ENCODE peak calls at places on chromosomes 2 and 18, in four cellular contexts. H is transverse colon, J is A549, P is H1. F is an unnamed sample.

GRCh38 chr2:232502901-232503791 is 15.5 kb upstream of the ECEL1 start:
- DNase-seq in P (peak; percentile 84), H (peak; percentile 14), J (peak; percentile 46), F (no peak)

GRCh38 chr2:240203031-240203841 is 62.8 kb upstream of the OTOS start:
- DNase-seq in J (no peak), P (no peak), H (no peak), F (no peak)

GRCh38 chr2:161208527-161209139 is 48.4 kb downstream of the TANK start:
- DNase-seq in P (no peak), H (no peak), J (peak; percentile 50), F (no peak)

GRCh38 chr2:27303093-27304025 is 4.9 kb downstream of the UCN start:
- DNase-seq in J (peak; percentile 80), P (peak; percentile 64), H (peak; percentile 41), F (no peak)

GRCh38 chr18:47953471-47953931 is 23.0 kb upstream of the SMAD2 start:
- DNase-seq in J (no peak), H (peak; percentile 17), P (no peak), F (no peak)

GRCh38 chr2:240912878-240913809 is 7.0 kb downstream of the CROCC2 start:
- DNase-seq in J (no peak), P (no peak), H (no peak), F (no peak)

GRCh38 chr2:128178650-128179460 is 87.9 kb downstream of the UGGT1 start:
- DNase-seq in H (peak; percentile 75), P (peak; percentile 59), J (peak; percentile 72), F (no peak)

GRCh38 chr2:150878347-150878746 is 383.3 kb downstream of the RBM43 start:
- DNase-seq in P (no peak), J (peak; percentile 17), H (no peak), F (no peak)

GRCh38 chr2:54518430-54518829 is 62.3 kb downstream of the SPTBN1 start:
- DNase-seq in P (no peak), H (no peak), J (no peak), F (no peak)

GRCh38 chr2:221817052-221817451 is 244.9 kb upstream of the EPHA4 start:
- DNase-seq in H (no peak), P (no peak), J (no peak), F (peak; percentile 60)

GRCh38 chr2:101124061-101124460 is 27.1 kb downstream of the TBC1D8 start:
- DNase-seq in J (no peak), H (no peak), P (no peak), F (no peak)

GRCh38 chr2:240869109-240869955 is 708 bp downstream of the AGXT start:
- DNase-seq in P (no peak), H (no peak), J (no peak), F (no peak)

GRCh38 chr2:26989156-26989555 is 18.7 kb downstream of the MAPRE3 start:
- DNase-seq in H (no peak), J (no peak), P (no peak), F (no peak)

GRCh38 chr2:201402651-201403573 is 45.8 kb upstream of the FLACC1 start:
- DNase-seq in H (no peak), J (no peak), P (no peak), F (no peak)

GRCh38 chr2:16351541-16351940 is 314.1 kb downstream of the CYRIA start:
- DNase-seq in H (no peak), P (no peak), J (no peak), F (no peak)

GRCh38 chr2:127054996-127055785 is 51.8 kb downstream of the BIN1 start:
- DNase-seq in J (no peak), H (no peak), P (no peak), F (no peak)

GRCh38 chr2:246489-247145 is 17.2 kb downstream of the SH3YL1 start:
- DNase-seq in J (peak; percentile 71), H (no peak), P (no peak), F (no peak)

GRCh38 chr2:233837694-233838229 is 16.6 kb downstream of the HJURP start:
- DNase-seq in J (no peak), P (peak; percentile 7), H (no peak), F (no peak)

GRCh38 chr2:231666171-231667095 is 41.9 kb upstream of the PTMA start:
- DNase-seq in H (peak; percentile 97), J (peak; percentile 97), P (peak; percentile 87), F (peak; percentile 98)

GRCh38 chr18:12304351-12305210 is 3.5 kb upstream of the TUBB6 start:
- DNase-seq in P (no peak), J (no peak), H (peak; percentile 35), F (no peak)

GRCh38 chr2:30705711-30706533 is 101.3 kb downstream of the CAPN13 start:
- DNase-seq in P (peak; percentile 30), J (no peak), H (no peak), F (peak; percentile 89)

GRCh38 chr2:100173907-100174525 is 31.6 kb upstream of the AFF3 start:
- DNase-seq in J (no peak), H (no peak), P (no peak), F (no peak)

GRCh38 chr2:213234641-213235040 is 49.6 kb upstream of the SPAG16 start:
- DNase-seq in H (no peak), P (no peak), J (no peak), F (no peak)

GRCh38 chr2:83972123-83972522 is 487.0 kb downstream of the SUCLG1 start:
- DNase-seq in H (no peak), J (no peak), P (no peak), F (no peak)

GRCh38 chr2:64807417-64807816 is 153.7 kb upstream of the SERTAD2 start:
- DNase-seq in J (peak; percentile 84), H (no peak), P (no peak), F (no peak)

GRCh38 chr2:38274286-38275276 is 102.5 kb downstream of the ATL2 start:
- DNase-seq in J (peak; percentile 87), P (no peak), H (no peak), F (no peak)

GRCh38 chr2:3094999-3095958 is 282.3 kb downstream of the EIPR1 start:
- DNase-seq in P (no peak), J (no peak), H (no peak), F (peak; percentile 79)

GRCh38 chr2:205261631-205262030 is 420.7 kb upstream of the NRP2 start:
- DNase-seq in P (no peak), J (no peak), H (no peak), F (no peak)

GRCh38 chr2:134231965-134232340 is 21.9 kb upstream of the MGAT5 start:
- DNase-seq in H (no peak), J (no peak), P (no peak), F (no peak)

GRCh38 chr2:16398487-16399043 is 267.1 kb downstream of the CYRIA start:
- DNase-seq in J (no peak), H (no peak), P (no peak), F (no peak)

GRCh38 chr2:33583194-33583938 is 15.7 kb downstream of the FAM98A start:
- DNase-seq in P (no peak), H (no peak), J (peak; percentile 46), F (no peak)

GRCh38 chr2:67936995-67937394 is 125.8 kb downstream of the C1D start:
- DNase-seq in H (no peak), J (no peak), P (no peak), F (no peak)

GRCh38 chr2:222844323-222844722 is 16.5 kb upstream of the ACSL3 start:
- DNase-seq in P (no peak), J (peak; percentile 71), H (no peak), F (no peak)

GRCh38 chr2:110991951-110992350 is 128.8 kb upstream of the BCL2L11 start:
- DNase-seq in H (no peak), J (no peak), P (no peak), F (peak; percentile 39)

GRCh38 chr2:429575-430254 is 141.8 kb upstream of the ALKAL2 start:
- DNase-seq in H (peak; percentile 31), P (no peak), J (no peak), F (peak; percentile 70)

GRCh38 chr2:64636105-64636873 is 17.4 kb downstream of the SERTAD2 start:
- DNase-seq in H (no peak), J (no peak), P (peak; percentile 47), F (peak; percentile 78)

GRCh38 chr2:1605659-1606400 is 138.5 kb downstream of the PXDN start:
- DNase-seq in P (no peak), J (no peak), H (no peak), F (no peak)

GRCh38 chr2:1603521-1603920 is 140.8 kb downstream of the PXDN start:
- DNase-seq in P (no peak), J (no peak), H (no peak), F (no peak)

GRCh38 chr2:1606421-1607235 is 137.7 kb downstream of the PXDN start:
- DNase-seq in P (no peak), H (no peak), J (no peak), F (no peak)

GRCh38 chr2:1603059-1603458 is 141.3 kb downstream of the PXDN start:
- DNase-seq in P (no peak), H (no peak), J (no peak), F (no peak)

GRCh38 chr2:1605102-1605501 is 139.2 kb downstream of the PXDN start:
- DNase-seq in P (no peak), J (no peak), H (no peak), F (no peak)
- TF ChIP-seq EP300 in P (no peak), J (no peak), H (no peak), F (peak; percentile 22)

GRCh38 chr2:226478121-226478809 is 321.4 kb downstream of the IRS1 start:
- DNase-seq in H (peak; percentile 10), J (peak; percentile 93), P (no peak), F (no peak)
- TF ChIP-seq EP300 in H (no peak), J (peak; percentile 70), P (no peak), F (no peak)

GRCh38 chr18:66729459-66730239 is 125.8 kb upstream of the CDH19 start:
- DNase-seq in J (no peak), H (no peak), P (no peak), F (no peak)
- TF ChIP-seq EP300 in J (no peak), H (no peak), P (no peak), F (no peak)

GRCh38 chr18:49985246-49985645 is 171.9 kb upstream of the ACAA2 start:
- DNase-seq in H (no peak), J (no peak), P (no peak), F (no peak)

GRCh38 chr18:49993299-49993698 is 180.0 kb upstream of the ACAA2 start:
- DNase-seq in H (no peak), P (no peak), J (no peak), F (no peak)

GRCh38 chr18:49988733-49989132 is 175.4 kb upstream of the ACAA2 start:
- DNase-seq in H (no peak), J (no peak), P (no peak), F (no peak)

DNA sequence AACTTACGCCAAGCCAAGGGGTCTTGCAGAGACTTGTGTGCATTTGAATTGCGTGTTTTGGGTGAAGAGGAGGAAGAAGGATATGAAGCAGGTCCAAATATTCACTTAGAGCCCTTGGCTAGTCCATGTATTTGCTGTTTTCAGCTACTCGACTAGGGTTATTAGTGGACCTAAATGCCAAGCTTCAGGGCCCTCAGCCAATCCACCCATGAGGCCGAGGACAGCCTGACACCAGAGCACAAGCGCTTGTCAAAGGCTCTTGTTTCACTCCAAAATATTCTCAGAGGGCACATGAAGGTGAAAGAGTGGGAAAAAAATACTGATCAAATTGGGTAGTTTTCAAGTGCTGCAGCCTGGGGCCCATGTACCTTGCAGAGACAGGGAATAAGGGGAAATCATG is 174.8 kb upstream of the ACAA2 start:
- DNase-seq in P (no peak), H (no peak), J (no peak), F (no peak)
- TF ChIP-seq EP300 in P (no peak), H (no peak), J (no peak), F (no peak)

DNA sequence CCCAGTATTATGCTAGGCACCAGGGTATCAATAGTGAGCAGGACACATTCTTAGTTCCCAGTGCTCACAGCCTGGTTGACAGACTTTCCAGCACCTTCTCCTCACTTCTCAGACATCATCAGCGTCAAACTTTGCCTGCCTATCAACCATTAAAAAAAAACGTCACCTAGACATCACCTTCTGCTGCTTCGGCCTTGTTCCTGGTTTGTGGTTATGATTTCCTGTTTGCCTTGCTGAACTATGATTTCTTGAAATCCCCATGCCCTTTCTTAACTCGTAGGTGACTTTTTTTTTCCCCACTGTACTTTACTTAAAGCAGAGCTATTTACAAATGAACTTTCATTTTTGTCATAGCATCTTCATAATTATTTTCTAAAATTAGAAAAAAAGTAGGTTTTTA is 60.3 kb upstream of the NABP1 start:
- DNase-seq in H (no peak), P (no peak), J (no peak), F (no peak)
- TF ChIP-seq EP300 in H (no peak), P (no peak), J (no peak), F (no peak)